ENCODE peak calls at places on chromosomes 11 and 22, in nine cellular contexts. Y is K562, A is GM12865, X is brain microvascular endothelial cell, I is IMR-90, K is AG09319, G is H9, W is adipocyte, M is amygdala. H is an unnamed sample.
A peak's percentile ranks its signal among the peaks of the same experiment; 100 is the strongest.

GRCh38 chr11:35802672-35803071 is 140.1 kb downstream of the TRIM44 start:
- DNase-seq in Y (no peak), A (no peak), X (no peak), K (no peak), I (no peak), G (no peak), W (no peak), M (no peak), H (no peak)

GRCh38 chr11:111388842-111389241 is 9.8 kb upstream of the POU2AF1 start:
- DNase-seq in W (no peak), X (no peak), I (no peak), Y (no peak), G (no peak), K (no peak), M (no peak), A (peak; percentile 19), H (no peak)

GRCh38 chr11:19844012-19844411 is 131.4 kb downstream of the NAV2 start:
- DNase-seq in I (no peak), A (no peak), Y (no peak), X (no peak), W (no peak), G (no peak), K (no peak), M (no peak), H (no peak)

GRCh38 chr22:40594924-40595323 is 41.6 kb downstream of the MRTFA start:
- DNase-seq in W (no peak), G (no peak), Y (no peak), M (no peak), A (no peak), X (no peak), I (peak; percentile 32), K (no peak), H (no peak)

GRCh38 chr11:130817608-130817944 is 98.7 kb downstream of the SNX19 start:
- DNase-seq in M (no peak), X (peak; percentile 86), A (peak; percentile 39), I (peak; percentile 86), W (peak; percentile 73), Y (no peak), G (no peak), K (no peak), H (peak; percentile 42)

GRCh38 chr11:18757742-18758294 is 31.8 kb upstream of the IGSF22 start:
- DNase-seq in M (no peak), A (no peak), G (no peak), W (no peak), Y (no peak), K (no peak), X (no peak), I (peak; percentile 67), H (no peak)

GRCh38 chr22:48605856-48606255 is 1221.8 kb downstream of the BRD1 start:
- DNase-seq in K (no peak), G (no peak), A (no peak), M (no peak), W (no peak), X (no peak), I (no peak), Y (no peak), H (no peak)

GRCh38 chr22:27460596-27461347 is 340.8 kb downstream of the MN1 start:
- DNase-seq in W (peak; percentile 84), G (no peak), A (no peak), X (no peak), I (peak; percentile 60), K (peak; percentile 50), Y (no peak), M (no peak), H (peak; percentile 54)

GRCh38 chr22:42171417-42171816 is 40.8 kb upstream of the CYP2D6 start:
- DNase-seq in M (no peak), Y (no peak), K (no peak), A (no peak), X (no peak), W (no peak), G (no peak), I (no peak), H (no peak)

GRCh38 chr22:19713650-19714319 is 518 bp upstream of the SEPTIN5 start:
- DNase-seq in I (no peak), G (no peak), K (no peak), X (no peak), Y (no peak), M (no peak), A (no peak), W (no peak), H (no peak)

GRCh38 chr11:47533690-47534135 is 19.2 kb downstream of the CELF1 start:
- DNase-seq in G (peak; percentile 1), W (peak; percentile 64), K (no peak), A (no peak), I (peak; percentile 86), X (no peak), M (no peak), Y (no peak), H (peak; percentile 47)

GRCh38 chr22:29080061-29080975 is 7.5 kb downstream of the KREMEN1 start:
- DNase-seq in X (no peak), Y (no peak), I (no peak), A (no peak), M (no peak), G (no peak), K (peak; percentile 7), W (peak; percentile 87), H (peak; percentile 9)

GRCh38 chr11:37929100-37929649 is 1331.1 kb upstream of the RAG2 start:
- DNase-seq in G (no peak), K (no peak), Y (no peak), X (no peak), M (no peak), W (no peak), I (no peak), A (no peak), H (no peak)

GRCh38 chr11:4569075-4569474 is 12.5 kb upstream of the OR52I2 start:
- DNase-seq in A (no peak), W (no peak), Y (no peak), M (no peak), X (no peak), I (no peak), G (no peak), K (no peak), H (no peak)

GRCh38 chr11:19672591-19673206 is 39.9 kb upstream of the NAV2 start:
- DNase-seq in K (no peak), Y (no peak), A (no peak), G (no peak), W (no peak), M (no peak), X (no peak), I (no peak), H (no peak)

H was measured in HFFc6.